ENCODE peak calls at places on chromosomes 1 and 21, in seven cellular contexts. G is K562, D is HCT116, N is GM12878, E is SK-N-SH, U is HepG2, L is H1. T is an unnamed sample.

GRCh38 chr1:75172556-75172955 is 38.4 kb downstream of the LHX8 start:
- DNase-seq in G (no peak), D (no peak), N (no peak), E (no peak), U (no peak), L (no peak), T (no peak)

GRCh38 chr1:91793189-91793588 is 92.8 kb downstream of the TGFBR3 start:
- DNase-seq in G (no peak), D (no peak), N (no peak), E (no peak), U (no peak), L (no peak), T (no peak)

GRCh38 chr21:31182231-31183129 is 144.2 kb upstream of the KRTAP19-8 start:
- DNase-seq in G (no peak), D (no peak), N (no peak), E (no peak), U (no peak), L (no peak), T (no peak)

GRCh38 chr1:8396912-8397406 is 79.0 kb downstream of the SLC45A1 start:
- DNase-seq in G (peak; percentile 54), D (no peak), N (peak; percentile 49), E (peak; percentile 60), U (peak; percentile 38), L (no peak), T (peak; percentile 96)

GRCh38 chr1:30111431-30111830 is 612.0 kb downstream of the MATN1 start:
- DNase-seq in G (peak; percentile 67), D (peak; percentile 10), N (no peak), E (peak; percentile 76), U (peak; percentile 5), L (peak; percentile 77), T (no peak)

GRCh38 chr21:33948096-33948950 is 32.7 kb upstream of the ATP5PO start:
- DNase-seq in G (peak; percentile 49), D (peak; percentile 61), N (peak; percentile 89), E (peak; percentile 54), U (no peak), L (peak; percentile 75), T (no peak)

GRCh38 chr1:226737819-226738420 is 1.2 kb downstream of the ITPKB start:
- DNase-seq in G (no peak), D (no peak), N (no peak), E (peak; percentile 71), U (no peak), L (peak; percentile 80), T (no peak)

GRCh38 chr1:12173631-12174121 is 6.9 kb downstream of the TNFRSF1B start:
- DNase-seq in G (peak; percentile 74), D (no peak), N (no peak), E (no peak), U (no peak), L (no peak), T (no peak)

GRCh38 chr21:15653710-15654109 is 76.1 kb upstream of the USP25 start:
- DNase-seq in G (no peak), D (no peak), N (no peak), E (peak; percentile 61), U (no peak), L (no peak), T (no peak)

GRCh38 chr1:245860681-245861552 is 646.2 kb downstream of the SMYD3 start:
- DNase-seq in G (no peak), D (no peak), N (no peak), E (no peak), U (no peak), L (no peak), T (no peak)

GRCh38 chr1:112524251-112524650 is 15.5 kb downstream of the WNT2B start:
- DNase-seq in G (no peak), D (no peak), N (no peak), E (no peak), U (no peak), L (no peak), T (no peak)
- TF ChIP-seq SIN3A in G (no peak), D (no peak), N (no peak), E (no peak), U (no peak), L (no peak), T (no peak)

GRCh38 chr1:160504651-160505050 is 18.4 kb downstream of the SLAMF6 start:
- DNase-seq in G (no peak), D (no peak), N (no peak), E (no peak), U (no peak), L (no peak), T (no peak)
- H3K9me3 ChIP-seq in G (peaks cover 2% of the 10 kb centered on the region), D (no peaks in the 10 kb centered on the region), N (peaks cover 30% of the 10 kb centered on the region), E (no peaks in the 10 kb centered on the region), U (no peaks in the 10 kb centered on the region), L (peaks cover 2% of the 10 kb centered on the region), T (no peaks in the 10 kb centered on the region)

GRCh38 chr1:51569284-51570062 is 47.4 kb upstream of the OSBPL9 start:
- DNase-seq in G (peak; percentile 75), D (peak; percentile 82), N (peak; percentile 84), E (no peak), U (peak; percentile 16), L (no peak), T (peak; percentile 78)
- TF ChIP-seq CTCF in G (peak; percentile 58), D (peak; percentile 34), N (peak; percentile 23), E (peak; percentile 45), U (peak; percentile 44), L (no peak), T (peak; percentile 62)

DNA sequence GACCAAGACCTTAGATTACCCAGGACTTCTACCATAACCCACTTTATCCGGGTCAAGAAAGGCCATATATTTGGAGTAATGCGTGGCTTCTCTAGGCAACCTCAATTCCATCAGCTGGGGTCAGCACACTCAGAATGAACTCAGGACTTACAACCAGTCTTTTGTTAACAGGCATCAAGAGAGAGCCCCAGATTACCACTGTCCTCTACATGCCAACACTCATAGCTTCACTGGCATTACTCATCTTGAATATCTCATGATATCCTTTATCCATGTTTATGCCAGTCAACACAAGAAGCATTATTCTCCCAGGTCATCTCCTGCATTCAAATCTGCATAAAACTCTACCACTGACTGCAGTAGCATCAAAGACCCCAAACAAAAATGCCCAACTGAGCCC is 6.6 kb upstream of the FCGR2A start:
- DNase-seq in G (no peak), D (no peak), N (no peak), E (no peak), U (no peak), L (no peak), T (no peak)
- TF ChIP-seq SIN3A in G (no peak), D (no peak), N (no peak), E (no peak), U (no peak), L (no peak), T (no peak)

DNA sequence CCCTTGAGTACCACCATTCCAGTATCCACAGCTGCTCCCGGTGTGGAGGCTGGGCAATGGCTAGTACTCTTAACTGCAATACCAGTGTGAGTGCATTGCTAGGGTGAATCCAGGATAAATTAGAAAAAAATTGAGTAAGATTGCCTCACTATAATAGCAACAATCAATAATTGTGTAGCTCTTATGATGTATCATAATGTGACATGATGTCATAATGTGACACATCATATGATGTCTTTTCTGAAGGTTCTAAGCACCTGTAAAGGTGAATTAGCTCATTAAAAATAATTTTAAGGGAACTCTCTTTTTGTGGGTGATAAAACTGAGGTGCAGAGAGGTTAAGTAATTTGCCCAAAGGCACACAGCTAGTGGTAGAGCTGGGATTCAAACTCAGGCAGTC is 424.4 kb downstream of the HLX start:
- DNase-seq in G (no peak), D (no peak), N (no peak), E (no peak), U (no peak), L (no peak), T (no peak)
- H3K9me3 ChIP-seq in G (no peaks in the 10 kb centered on the region), D (no peaks in the 10 kb centered on the region), N (no peaks in the 10 kb centered on the region), E (no peaks in the 10 kb centered on the region), U (no peaks in the 10 kb centered on the region), L (no peaks in the 10 kb centered on the region), T (no peaks in the 10 kb centered on the region)

DNA sequence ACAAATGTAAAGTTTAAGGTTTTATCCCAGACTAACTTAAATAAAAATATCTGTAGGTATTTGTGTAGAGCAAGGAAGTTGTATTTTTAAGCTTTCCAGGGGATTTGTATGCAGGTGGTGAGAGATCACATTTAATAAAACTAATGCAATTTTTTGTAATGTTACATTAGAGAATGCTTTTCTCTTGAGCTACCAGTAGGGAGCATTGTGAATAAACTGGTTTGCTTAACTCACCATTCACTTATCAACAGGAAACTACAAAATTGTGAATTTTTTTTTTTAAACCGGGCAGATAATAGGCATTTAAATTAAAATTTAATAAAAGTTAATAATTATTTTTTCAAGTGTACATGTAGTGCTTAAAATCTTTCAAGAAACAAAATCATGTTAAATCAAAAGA is 78.6 kb downstream of the IVNS1ABP start:
- DNase-seq in G (no peak), D (peak; percentile 7), N (no peak), E (no peak), U (no peak), L (no peak), T (no peak)
- TF ChIP-seq CTCF in G (peak; percentile 57), D (peak; percentile 38), N (peak; percentile 29), E (peak; percentile 48), U (peak; percentile 24), L (no peak), T (peak; percentile 46)

GRCh38 chr21:28229811-28230210 is 762.9 kb downstream of the LTN1 start:
- DNase-seq in G (no peak), D (no peak), N (no peak), E (no peak), U (no peak), L (no peak), T (no peak)

GRCh38 chr21:28233536-28234220 is 759.0 kb downstream of the LTN1 start:
- DNase-seq in G (no peak), D (no peak), N (no peak), E (no peak), U (no peak), L (no peak), T (no peak)

GRCh38 chr21:28228624-28228995 is 764.1 kb downstream of the LTN1 start:
- DNase-seq in G (no peak), D (no peak), N (no peak), E (no peak), U (no peak), L (no peak), T (no peak)

GRCh38 chr21:28227881-28228623 is 764.6 kb downstream of the LTN1 start:
- DNase-seq in G (no peak), D (no peak), N (no peak), E (no peak), U (no peak), L (no peak), T (no peak)

GRCh38 chr21:28230559-28230958 is 762.1 kb downstream of the LTN1 start:
- DNase-seq in G (no peak), D (no peak), N (no peak), E (no peak), U (no peak), L (no peak), T (no peak)
- TF ChIP-seq SIN3A in G (no peak), D (no peak), N (no peak), E (no peak), U (no peak), L (no peak), T (no peak)

GRCh38 chr1:39635205-39635870 is 4.1 kb downstream of the HEYL start:
- DNase-seq in G (no peak), D (no peak), N (no peak), E (no peak), U (no peak), L (no peak), T (no peak)

GRCh38 chr1:39628807-39629347 is 10.6 kb downstream of the HEYL start:
- DNase-seq in G (no peak), D (no peak), N (no peak), E (no peak), U (no peak), L (no peak), T (no peak)

GRCh38 chr1:39632491-39633417 is 6.7 kb downstream of the HEYL start:
- DNase-seq in G (peak; percentile 37), D (no peak), N (no peak), E (no peak), U (no peak), L (peak; percentile 86), T (no peak)

GRCh38 chr1:39633422-39633821 is 6.0 kb downstream of the HEYL start:
- DNase-seq in G (no peak), D (no peak), N (no peak), E (no peak), U (no peak), L (no peak), T (no peak)

GRCh38 chr1:39631361-39632331 is 7.8 kb downstream of the HEYL start:
- DNase-seq in G (no peak), D (no peak), N (no peak), E (peak; percentile 72), U (no peak), L (no peak), T (no peak)
- H3K9me3 ChIP-seq in G (no peaks in the 10 kb centered on the region), D (no peaks in the 10 kb centered on the region), N (no peaks in the 10 kb centered on the region), E (no peaks in the 10 kb centered on the region), U (no peaks in the 10 kb centered on the region), L (no peaks in the 10 kb centered on the region), T (no peaks in the 10 kb centered on the region)